ENCODE peak calls at places on chromosomes 16 and 17, in eight cellular contexts. H is pancreas, L is lung, O is A549, U is IMR-90, K is GM23338, D is ovary, J is mucosa of descending colon. Q is an unnamed sample.

GRCh38 chr17:72463287-72464102 is 342.7 kb downstream of the SOX9 start:
- DNase-seq in H (peak; percentile 62), U (no peak), O (no peak), J (no peak), D (no peak), K (no peak), L (no peak), Q (no peak)

GRCh38 chr16:74813109-74813641 is 38.6 kb upstream of the FA2H start:
- DNase-seq in U (peak; percentile 55), O (peak; percentile 87), H (peak; percentile 81), D (peak; percentile 77), L (peak; percentile 77), K (peak; percentile 94), J (peak; percentile 81), Q (peak; percentile 94)

GRCh38 chr17:42674755-42675347 is 1.9 kb downstream of the PLEKHH3 start:
- DNase-seq in K (peak; percentile 83), L (no peak), H (peak; percentile 80), D (no peak), U (no peak), J (no peak), O (no peak), Q (peak; percentile 30)

GRCh38 chr17:76681222-76682137 is 29.3 kb downstream of the MXRA7 start:
- DNase-seq in H (peak; percentile 54), D (peak; percentile 84), L (peak; percentile 61), U (peak; percentile 63), O (peak; percentile 77), K (peak; percentile 90), J (peak; percentile 74), Q (peak; percentile 80)

GRCh38 chr17:27807567-27808470 is 7.5 kb upstream of the NOS2 start:
- DNase-seq in O (no peak), L (no peak), D (no peak), J (peak; percentile 78), U (no peak), K (no peak), H (no peak), Q (peak; percentile 80)

GRCh38 chr16:79181419-79181818 is 419.1 kb downstream of the MAF start:
- DNase-seq in D (no peak), J (no peak), L (no peak), H (no peak), O (no peak), K (no peak), U (no peak), Q (no peak)

GRCh38 chr16:63921737-63922136 is 1200.1 kb downstream of the CDH11 start:
- DNase-seq in K (no peak), U (no peak), J (no peak), D (no peak), L (no peak), H (no peak), O (no peak), Q (no peak)

GRCh38 chr16:17412221-17412620 is 58.5 kb downstream of the XYLT1 start:
- DNase-seq in D (no peak), L (no peak), K (peak; percentile 79), U (peak; percentile 61), J (no peak), H (no peak), O (no peak), Q (no peak)

GRCh38 chr17:75970011-75970523 is 8.9 kb downstream of the ACOX1 start:
- DNase-seq in K (no peak), U (peak; percentile 15), H (no peak), O (peak; percentile 21), D (no peak), J (no peak), L (no peak), Q (peak; percentile 70)

GRCh38 chr17:18185391-18185790 is 1.8 kb downstream of the ALKBH5 start:
- DNase-seq in U (peak; percentile 43), D (no peak), L (no peak), O (no peak), J (no peak), K (peak; percentile 37), H (no peak), Q (no peak)

GRCh38 chr16:58428621-58429557 is 36.6 kb downstream of the GINS3 start:
- DNase-seq in H (no peak), U (no peak), D (no peak), L (no peak), J (no peak), K (no peak), O (no peak), Q (no peak)

GRCh38 chr17:1196946-1197345 is 17.2 kb upstream of the ABR start:
- DNase-seq in J (peak; percentile 55), U (no peak), D (no peak), O (no peak), H (no peak), K (no peak), L (no peak), Q (no peak)

GRCh38 chr17:44465276-44465675 is 37.9 kb downstream of the GPATCH8 start:
- DNase-seq in K (no peak), D (no peak), J (no peak), L (no peak), H (no peak), U (no peak), O (no peak), Q (no peak)

GRCh38 chr17:1588781-1589585 is 26.4 kb upstream of the PITPNA start:
- DNase-seq in O (no peak), L (no peak), U (no peak), D (no peak), H (no peak), K (peak; percentile 44), J (peak; percentile 62), Q (no peak)

DNA sequence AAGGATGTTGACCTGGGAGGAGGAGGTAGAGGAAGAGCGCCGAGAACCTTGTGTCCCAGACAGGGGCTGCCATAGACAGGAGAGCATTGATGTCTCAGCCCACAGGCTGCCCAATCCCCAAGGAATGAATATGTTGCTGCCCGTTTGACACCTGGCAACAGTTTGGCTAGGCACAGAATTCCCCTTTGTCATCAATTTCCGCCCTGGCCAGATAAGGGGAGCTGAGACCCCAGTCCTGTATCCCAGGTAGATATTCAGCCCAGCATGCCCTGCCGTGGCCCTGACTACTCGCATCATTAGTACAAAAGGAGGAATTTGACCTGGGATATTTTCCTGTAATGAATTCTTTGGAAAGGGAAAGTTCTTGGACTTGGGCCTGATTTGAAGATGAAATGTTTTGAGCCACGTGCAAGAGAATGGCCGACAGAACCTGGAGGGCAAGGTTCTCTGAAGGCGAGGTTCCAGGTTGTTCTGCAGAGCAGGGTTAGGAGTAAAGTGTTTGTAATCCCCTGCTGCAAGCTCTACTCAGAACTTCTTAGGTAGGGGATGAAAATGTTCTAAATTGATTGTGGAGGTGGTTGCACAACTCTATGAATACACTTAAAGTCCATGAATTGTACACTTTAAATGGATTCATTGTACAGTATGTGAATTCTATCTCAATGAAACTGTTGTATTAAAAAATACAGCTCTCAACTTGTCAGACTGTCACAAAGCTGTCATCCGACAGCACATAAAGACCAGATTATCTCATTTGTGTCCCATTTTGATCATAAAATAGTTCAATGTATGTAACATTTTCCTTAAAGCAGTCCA is 108.8 kb downstream of the SOCS1 start:
- DNase-seq in L (no peak), J (no peak), H (no peak), K (no peak), D (no peak), O (no peak), U (no peak), Q (no peak)
- H3K4me1 ChIP-seq in L (peaks cover 8% of the 10 kb centered on the region), J (no peaks in the 10 kb centered on the region), H (no peaks in the 10 kb centered on the region), K (no peaks in the 10 kb centered on the region), D (no peaks in the 10 kb centered on the region), O (no peaks in the 10 kb centered on the region), U (peaks cover 2% of the 10 kb centered on the region), Q (no peaks in the 10 kb centered on the region)

DNA sequence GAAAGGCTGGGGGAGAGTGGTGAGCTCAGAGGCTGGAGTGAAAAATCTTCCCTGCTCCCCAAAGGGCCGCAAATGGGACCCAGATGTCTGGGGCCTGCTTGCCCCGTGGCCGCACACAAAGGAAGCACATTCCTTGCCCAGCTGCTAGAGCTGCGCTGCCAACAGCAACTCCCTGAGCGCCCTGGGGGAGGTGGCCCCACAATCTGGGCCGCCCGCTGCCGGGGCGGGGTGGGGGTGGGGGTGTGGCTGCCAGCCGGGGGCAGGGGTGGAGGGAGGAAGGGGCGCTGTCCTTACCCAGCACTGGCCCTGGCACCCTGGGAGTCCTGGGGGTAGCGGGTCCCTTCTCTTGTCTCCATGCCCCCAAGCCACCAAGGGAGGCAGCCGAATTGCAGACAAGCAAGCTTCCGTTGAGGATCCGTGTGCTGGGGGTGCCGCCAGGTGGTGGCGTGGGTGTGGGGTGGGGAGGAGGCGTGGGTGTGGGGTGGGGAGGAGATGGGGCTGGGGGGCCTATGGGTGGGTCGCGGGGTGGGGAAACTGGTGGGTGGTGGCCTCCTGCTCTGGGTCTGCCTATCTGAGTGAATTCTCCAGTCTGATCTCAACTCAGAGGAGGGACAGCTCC is 48.4 kb upstream of the PABPN1L start:
- DNase-seq in U (peak; percentile 25), K (no peak), O (no peak), J (no peak), L (no peak), D (no peak), H (no peak), Q (no peak)
- TF ChIP-seq CTCF in U (no peak), K (no peak), O (no peak), J (no peak), L (no peak), D (no peak), H (no peak), Q (no peak)

GRCh38 chr16:3065742-3066439 is 451 bp downstream of the IL32 start:
- DNase-seq in O (no peak), D (no peak), L (no peak), J (peak; percentile 68), H (no peak), K (no peak), U (no peak), Q (no peak)
- H3K4me3 ChIP-seq in O (peak overlapping the region; percentile 17), D (peak overlapping the region; percentile 18), L (peak overlapping the region; percentile 71), J (peak overlapping the region; percentile 4), H (peak overlapping the region; percentile 19), K (no peak overlapping the region), U (peak overlapping the region; percentile 47), Q (peak overlapping the region; percentile 49)

GRCh38 chr16:27198451-27199234 is 4.7 kb upstream of the KDM8 start:
- DNase-seq in L (no peak), O (no peak), J (no peak), K (no peak), H (no peak), U (no peak), D (no peak), Q (no peak)

GRCh38 chr16:27199235-27199586 is 4.1 kb upstream of the KDM8 start:
- DNase-seq in D (no peak), U (no peak), O (no peak), H (no peak), K (no peak), J (no peak), L (no peak), Q (no peak)

GRCh38 chr16:27195941-27196595 is 7.3 kb upstream of the KDM8 start:
- DNase-seq in J (no peak), K (no peak), D (no peak), L (no peak), O (no peak), H (no peak), U (no peak), Q (no peak)

GRCh38 chr16:27195068-27195741 is 8.1 kb upstream of the KDM8 start:
- DNase-seq in J (no peak), U (no peak), L (no peak), O (no peak), K (no peak), H (no peak), D (no peak), Q (no peak)

GRCh38 chr16:27197004-27197403 is 6.3 kb upstream of the KDM8 start:
- DNase-seq in J (no peak), O (no peak), L (no peak), H (no peak), D (no peak), K (no peak), U (no peak), Q (no peak)
- H3K4me1 ChIP-seq in J (peaks cover 7% of the 10 kb centered on the region), O (no peaks in the 10 kb centered on the region), L (no peaks in the 10 kb centered on the region), H (no peaks in the 10 kb centered on the region), D (no peaks in the 10 kb centered on the region), K (no peaks in the 10 kb centered on the region), U (no peaks in the 10 kb centered on the region), Q (peaks cover 4% of the 10 kb centered on the region)

Q was measured in Caco-2.